ENCODE peak calls at places on chromosomes 6 and 20, in five cellular contexts. R is HepG2, K is H1, A is SK-N-SH, M is GM12878. B is an unnamed sample.

GRCh38 chr20:61120595-61121515 is 131.2 kb upstream of the CDH4 start:
- DNase-seq in R (peak; percentile 67), K (peak; percentile 64), A (no peak), M (no peak), B (peak; percentile 64)

GRCh38 chr6:122673345-122673961 is 63.2 kb downstream of the PKIB start:
- DNase-seq in R (no peak), K (no peak), A (no peak), M (no peak), B (no peak)

GRCh38 chr6:30647039-30647801 is at the start of gene C6orf136:
- DNase-seq in R (peak; percentile 91), K (peak; percentile 90), A (peak; percentile 97), M (peak; percentile 75), B (peak; percentile 86)

GRCh38 chr6:128124713-128125112 is 223.9 kb upstream of the THEMIS start:
- DNase-seq in R (peak; percentile 69), K (no peak), A (no peak), M (no peak), B (no peak)

GRCh38 chr20:58629213-58629575 is 21.9 kb upstream of the STX16 start:
- DNase-seq in R (no peak), K (no peak), A (peak; percentile 61), M (no peak), B (no peak)

GRCh38 chr6:31639449-31639861 is 13.0 kb downstream of the BAG6 start:
- DNase-seq in R (no peak), K (no peak), A (no peak), M (no peak), B (no peak)

GRCh38 chr6:106119991-106120390 is 33.9 kb downstream of the PRDM1 start:
- DNase-seq in R (no peak), K (no peak), A (no peak), M (no peak), B (no peak)

GRCh38 chr6:134910596-134910935 is 39.3 kb downstream of the ALDH8A1 start:
- DNase-seq in R (no peak), K (no peak), A (no peak), M (no peak), B (no peak)

GRCh38 chr6:118685823-118686449 is 34.5 kb upstream of the CEP85L start:
- DNase-seq in R (no peak), K (no peak), A (no peak), M (no peak), B (peak; percentile 74)

GRCh38 chr20:32831982-32832381 is 12.2 kb downstream of the MAPRE1 start:
- DNase-seq in R (no peak), K (no peak), A (no peak), M (no peak), B (no peak)

GRCh38 chr6:158313989-158314388 is 1.7 kb downstream of the TULP4 start:
- DNase-seq in R (no peak), K (no peak), A (no peak), M (no peak), B (peak; percentile 24)

GRCh38 chr6:82410151-82410621 is 46.6 kb downstream of the TPBG start:
- DNase-seq in R (no peak), K (no peak), A (no peak), M (no peak), B (no peak)

GRCh38 chr6:105560611-105561066 is 157.8 kb upstream of the PREP start:
- DNase-seq in R (no peak), K (no peak), A (no peak), M (peak; percentile 70), B (no peak)

GRCh38 chr6:2259002-2259494 is 13.6 kb upstream of the GMDS start:
- DNase-seq in R (peak; percentile 97), K (no peak), A (no peak), M (no peak), B (no peak)

GRCh38 chr6:2254747-2255146 is 9.3 kb upstream of the GMDS start:
- DNase-seq in R (no peak), K (no peak), A (no peak), M (no peak), B (no peak)

GRCh38 chr6:2259574-2259973 is 14.2 kb upstream of the GMDS start:
- DNase-seq in R (no peak), K (no peak), A (no peak), M (no peak), B (no peak)

GRCh38 chr6:2257358-2257757 is 12.0 kb upstream of the GMDS start:
- DNase-seq in R (no peak), K (no peak), A (no peak), M (no peak), B (no peak)

GRCh38 chr6:2258112-2258511 is 12.7 kb upstream of the GMDS start:
- DNase-seq in R (no peak), K (no peak), A (no peak), M (no peak), B (no peak)
- H3K4me2 ChIP-seq in R (peak overlapping the region; percentile 61), K (no peak overlapping the region), A (no peak overlapping the region), M (no peak overlapping the region), B (no peak overlapping the region)

DNA sequence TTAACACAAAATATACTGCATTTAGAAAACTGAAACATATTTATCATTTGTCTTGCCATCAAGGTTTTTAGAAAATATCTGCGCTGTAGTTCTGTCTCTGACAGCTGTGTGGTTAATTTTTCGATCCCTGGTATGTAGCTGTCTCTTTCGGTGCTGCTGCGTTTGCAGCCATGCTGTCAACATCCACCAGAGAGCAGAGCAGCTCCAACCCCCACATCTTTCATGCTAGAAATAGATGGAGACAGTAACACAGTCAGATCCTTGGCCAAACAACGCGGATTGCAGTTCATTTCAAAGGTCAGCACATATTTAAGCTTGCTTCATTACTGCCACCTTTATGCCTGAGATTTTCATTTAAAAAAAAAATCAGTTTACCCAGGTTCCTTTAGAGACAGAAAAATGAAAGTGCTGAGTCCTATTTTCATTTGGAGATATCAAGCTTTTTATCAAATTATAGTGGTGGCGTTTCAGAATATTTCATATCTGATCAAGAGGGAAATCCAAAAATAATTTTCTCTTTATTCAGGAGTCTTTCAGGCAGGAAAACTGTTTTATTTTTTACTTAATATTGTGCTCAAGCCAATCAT is 157.7 kb upstream of the MMS22L start:
- DNase-seq in R (peak; percentile 54), K (no peak), A (peak; percentile 60), M (no peak), B (peak; percentile 79)
- TF ChIP-seq POLR2AphosphoS5 in R (no peak), K (no peak), A (no peak), M (no peak), B (no peak)

DNA sequence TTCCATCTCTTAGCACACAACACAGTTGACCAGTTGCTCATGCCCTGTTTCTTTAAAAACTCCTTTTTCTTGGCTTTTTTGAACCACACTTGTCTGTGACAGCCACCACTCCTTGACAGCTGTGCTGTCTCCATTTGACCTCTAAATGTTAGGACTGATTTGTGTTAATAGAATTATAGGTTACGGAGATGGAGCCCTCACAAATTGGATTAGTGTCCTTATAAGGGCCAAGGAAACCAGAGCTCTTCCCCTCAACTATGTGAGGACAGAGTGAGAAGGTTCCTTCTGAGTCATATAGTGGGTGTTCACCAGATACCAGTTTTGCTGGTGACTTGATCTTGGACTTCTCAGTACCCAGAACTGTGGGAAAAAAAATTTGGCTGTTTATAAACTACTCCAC is 598.8 kb upstream of the IRAK1BP1 start:
- DNase-seq in R (no peak), K (no peak), A (no peak), M (no peak), B (no peak)
- H3K4me2 ChIP-seq in R (no peak overlapping the region), K (no peak overlapping the region), A (no peak overlapping the region), M (no peak overlapping the region), B (no peak overlapping the region)

GRCh38 chr6:52654592-52654991 is 16.3 kb upstream of the TMEM14A start:
- DNase-seq in R (no peak), K (no peak), A (no peak), M (no peak), B (no peak)
- TF ChIP-seq POLR2AphosphoS5 in R (no peak), K (no peak), A (no peak), M (no peak), B (no peak)

DNA sequence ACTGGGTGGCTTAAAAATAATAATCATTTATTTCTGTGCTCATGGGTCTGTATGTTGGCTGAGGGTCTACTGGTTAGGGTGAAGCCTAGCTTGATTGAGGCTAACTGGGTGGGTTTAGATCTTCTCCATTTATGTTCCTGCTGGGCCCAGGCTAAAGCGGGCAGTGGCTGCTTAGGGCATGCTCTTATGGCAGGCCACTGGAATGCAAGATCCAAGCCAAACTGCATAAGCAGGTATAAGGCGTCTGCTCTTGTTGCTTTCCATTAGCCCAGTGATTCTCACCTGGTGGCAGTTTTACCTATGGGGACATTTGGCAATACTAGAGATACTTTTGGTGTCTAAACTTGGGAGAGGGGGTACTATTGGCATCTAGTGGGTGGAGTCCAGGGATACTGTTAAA is 44.5 kb downstream of the QKI start:
- DNase-seq in R (no peak), K (no peak), A (no peak), M (no peak), B (peak; percentile 19)
- H3K4me2 ChIP-seq in R (no peak overlapping the region), K (no peak overlapping the region), A (no peak overlapping the region), M (no peak overlapping the region), B (no peak overlapping the region)

GRCh38 chr6:159788757-159789376 is 535 bp downstream of the TCP1 start:
- DNase-seq in R (peak; percentile 47), K (no peak), A (peak; percentile 50), M (no peak), B (peak; percentile 61)
- TF ChIP-seq POLR2AphosphoS5 in R (no peak), K (no peak), A (no peak), M (no peak), B (no peak)

B was measured in GM23338.